ENCODE peak calls at places on chromosome 4, in six cellular contexts. H is left ventricle myocardium inferior; N is GM03348; G is H9; P is activated CD4-positive, alpha-beta memory T cell treated with anti-CD3 and anti-CD28 coated beads, Interleukin-2, amount 10 ng/mL, durations not matched to agents 7 days and 5 days; O is dermis microvascular lymphatic vessel endothelial cell. U is an unnamed sample.

GRCh38 chr4:33078145-33078544 is 2358.0 kb downstream of the PCDH7 start:
- DNase-seq in H (no peak), N (no peak), G (no peak), P (no peak), O (no peak), U (no peak)

GRCh38 chr4:185651137-185651677 is 115.9 kb upstream of the PDLIM3 start:
- DNase-seq in H (no peak), N (no peak), G (no peak), P (no peak), O (no peak), U (no peak)

GRCh38 chr4:23930750-23931488 is 41.1 kb upstream of the PPARGC1A start:
- DNase-seq in H (peak; percentile 86), N (no peak), G (peak; percentile 47), P (no peak), O (no peak), U (no peak)

GRCh38 chr4:53601251-53601764 is 10.0 kb upstream of the LNX1 start:
- DNase-seq in H (peak; percentile 15), N (peak; percentile 11), G (peak; percentile 79), P (no peak), O (peak; percentile 49), U (peak; percentile 30)

GRCh38 chr4:25837107-25837506 is 25.7 kb downstream of the SEL1L3 start:
- DNase-seq in H (no peak), N (no peak), G (no peak), P (no peak), O (no peak), U (no peak)

GRCh38 chr4:25863906-25864418 is 1.2 kb upstream of the SEL1L3 start:
- DNase-seq in H (no peak), N (no peak), G (peak; percentile 52), P (no peak), O (no peak), U (no peak)

GRCh38 chr4:185358514-185359433 is 37.0 kb downstream of the LRP2BP start:
- DNase-seq in H (no peak), N (peak; percentile 28), G (no peak), P (no peak), O (peak; percentile 89), U (no peak)

GRCh38 chr4:107997001-107997788 is 7.5 kb downstream of the HADH start:
- DNase-seq in H (no peak), N (peak; percentile 57), G (no peak), P (no peak), O (no peak), U (no peak)

GRCh38 chr4:27154706-27155105 is 294.1 kb downstream of the STIM2 start:
- DNase-seq in H (no peak), N (peak; percentile 11), G (no peak), P (no peak), O (no peak), U (no peak)

GRCh38 chr4:137454767-137455166 is 77.5 kb downstream of the PCDH18 start:
- DNase-seq in H (no peak), N (no peak), G (no peak), P (no peak), O (no peak), U (no peak)

GRCh38 chr4:167622481-167623240 is 388.4 kb upstream of the SPOCK3 start:
- DNase-seq in H (peak; percentile 19), N (peak; percentile 73), G (peak; percentile 66), P (peak; percentile 39), O (peak; percentile 46), U (peak; percentile 21)

GRCh38 chr4:171430495-171430894 is 382.7 kb upstream of the GALNTL6 start:
- DNase-seq in H (no peak), N (no peak), G (no peak), P (no peak), O (no peak), U (no peak)

GRCh38 chr4:79232555-79232954 is 93.3 kb downstream of the NAA11 start:
- DNase-seq in H (no peak), N (no peak), G (no peak), P (no peak), O (no peak), U (no peak)

GRCh38 chr4:114173968-114174367 is 194.5 kb upstream of the ARSJ start:
- DNase-seq in H (no peak), N (no peak), G (no peak), P (no peak), O (no peak), U (no peak)

GRCh38 chr4:149166886-149167285 is 648.8 kb downstream of the IQCM start:
- DNase-seq in H (no peak), N (no peak), G (no peak), P (no peak), O (no peak), U (no peak)

GRCh38 chr4:177671845-177672244 is 229.6 kb upstream of the AGA start:
- DNase-seq in H (no peak), N (no peak), G (no peak), P (no peak), O (no peak), U (no peak)

GRCh38 chr4:110088670-110089069 is 109.7 kb downstream of the ELOVL6 start:
- DNase-seq in H (no peak), N (no peak), G (no peak), P (peak; percentile 18), O (no peak), U (peak; percentile 55)

GRCh38 chr4:5636766-5637670 is 71.3 kb downstream of the EVC2 start:
- DNase-seq in H (no peak), N (no peak), G (no peak), P (no peak), O (no peak), U (no peak)

GRCh38 chr4:4502694-4503311 is 39.0 kb downstream of the STX18 start:
- DNase-seq in H (no peak), N (no peak), G (no peak), P (peak; percentile 43), O (peak; percentile 54), U (peak; percentile 66)

GRCh38 chr4:85084371-85085170 is 118.1 kb upstream of the WDFY3 start:
- DNase-seq in H (no peak), N (peak; percentile 45), G (no peak), P (no peak), O (peak; percentile 75), U (peak; percentile 20)

GRCh38 chr4:161252520-161253141 is 911.2 kb downstream of the FSTL5 start:
- DNase-seq in H (no peak), N (no peak), G (no peak), P (no peak), O (peak; percentile 34), U (no peak)

GRCh38 chr4:3408793-3409330 is 32.9 kb upstream of the HGFAC start:
- DNase-seq in H (no peak), N (no peak), G (peak; percentile 23), P (no peak), O (no peak), U (no peak)

GRCh38 chr4:18020671-18021469 is 685 bp downstream of the LCORL start:
- DNase-seq in H (peak; percentile 69), N (peak; percentile 89), G (peak; percentile 74), P (peak; percentile 57), O (peak; percentile 82), U (peak; percentile 74)

GRCh38 chr4:1298461-1298860 is 8.8 kb downstream of the MAEA start:
- DNase-seq in H (no peak), N (no peak), G (no peak), P (no peak), O (no peak), U (no peak)

GRCh38 chr4:118338981-118339765 is 13.6 kb downstream of the PRSS12 start:
- DNase-seq in H (no peak), N (peak; percentile 38), G (no peak), P (no peak), O (peak; percentile 81), U (no peak)

U was measured in DND-41.